ENCODE peak calls at places on chromosomes 11 and 22, in six cellular contexts. Q is A549; B is activated effector memory CD4-positive, alpha-beta T cell treated with anti-CD3 and anti-CD28 coated beads, Interleukin-2, amount 50 U/mL, for 16 hours; Y is kidney tubule cell; V is coronary artery; G is stimulated activated effector memory CD8-positive, alpha-beta T cell treated with anti-CD3 and anti-CD28 coated beads, Interleukin-12 subunit alpha, Interleukin-12 subunit beta, amount 100 ng/mL, for 72 hours. L is an unnamed sample.

GRCh38 chr11:18633256-18634139 is 644 bp downstream of the SPTY2D1 start:
- DNase-seq in Q (no peak), B (peak), Y (peak), V (no peak), G (peak), L (no peak)

GRCh38 chr11:117054382-117054781 is 43.8 kb downstream of the SIK3 start:
- DNase-seq in Q (no peak), B (no peak), Y (no peak), V (no peak), G (no peak), L (no peak)

GRCh38 chr11:116778556-116778955 is 5.8 kb upstream of the BUD13 start:
- DNase-seq in Q (no peak), B (no peak), Y (no peak), V (no peak), G (no peak), L (no peak)

GRCh38 chr11:132217856-132218255 is 847.4 kb downstream of the NTM start:
- DNase-seq in Q (no peak), B (no peak), Y (no peak), V (no peak), G (no peak), L (no peak)

GRCh38 chr11:59754494-59754858 is 700 bp upstream of the STX3 start:
- DNase-seq in Q (peak), B (peak), Y (no peak), V (no peak), G (peak), L (peak)

GRCh38 chr11:80593981-80594380 is 1153.2 kb upstream of the TENM4 start:
- DNase-seq in Q (peak), B (no peak), Y (peak), V (no peak), G (no peak), L (no peak)

GRCh38 chr11:30984442-30984816 is 385.1 kb downstream of the DCDC1 start:
- DNase-seq in Q (peak), B (no peak), Y (peak), V (no peak), G (no peak), L (no peak)

GRCh38 chr11:110295086-110295485 is 1.3 kb downstream of the RDX start:
- DNase-seq in Q (no peak), B (no peak), Y (no peak), V (no peak), G (no peak), L (no peak)

GRCh38 chr11:19820100-19820499 is 107.5 kb downstream of the NAV2 start:
- DNase-seq in Q (no peak), B (no peak), Y (peak), V (no peak), G (no peak), L (no peak)

GRCh38 chr22:43891360-43892182 is at the start of gene PNPLA5:
- DNase-seq in Q (no peak), B (peak), Y (no peak), V (no peak), G (no peak), L (no peak)

GRCh38 chr22:43441751-43442150 is 29.9 kb downstream of the MPPED1 start:
- DNase-seq in Q (no peak), B (no peak), Y (no peak), V (no peak), G (no peak), L (no peak)

GRCh38 chr11:109527496-109527895 is 105.5 kb downstream of the C11orf87 start:
- DNase-seq in Q (no peak), B (no peak), Y (peak), V (no peak), G (no peak), L (no peak)

GRCh38 chr11:132576706-132577105 is 955.6 kb downstream of the OPCML start:
- DNase-seq in Q (peak), B (no peak), Y (peak), V (no peak), G (no peak), L (no peak)

GRCh38 chr11:119093951-119094815 is 7.5 kb downstream of the DPAGT1 start:
- DNase-seq in Q (no peak), B (peak), Y (peak), V (peak), G (peak), L (no peak)

GRCh38 chr11:73716153-73717056 is 44.5 kb downstream of the RAB6A start:
- DNase-seq in Q (peak), B (no peak), Y (peak), V (no peak), G (no peak), L (no peak)

GRCh38 chr11:554824-555499 is 5.6 kb downstream of the LMNTD2 start:
- DNase-seq in Q (peak), B (peak), Y (peak), V (no peak), G (peak), L (peak)

GRCh38 chr11:6992026-6992425 is 28.1 kb downstream of the ZNF214 start:
- DNase-seq in Q (no peak), B (no peak), Y (no peak), V (no peak), G (no peak), L (no peak)

GRCh38 chr11:100740440-100740839 is 53.4 kb downstream of the ARHGAP42 start:
- DNase-seq in Q (no peak), B (no peak), Y (peak), V (no peak), G (no peak), L (no peak)

GRCh38 chr22:47783433-47784366 is 1021.2 kb downstream of the TBC1D22A start:
- DNase-seq in Q (no peak), B (no peak), Y (no peak), V (peak), G (no peak), L (no peak)